ENCODE peak calls at places on chromosomes 3 and 15, in six cellular contexts. M is K562, G is HCT116, Z is SK-N-SH, H is HepG2, B is H1. R is an unnamed sample.

GRCh38 chr3:97957617-97958311 is 14.5 kb downstream of the RIOX2 start:
- DNase-seq in Z (no peak), B (no peak), H (no peak), G (no peak), M (no peak), R (no peak)

GRCh38 chr3:171038342-171038741 is 11.8 kb upstream of the SLC2A2 start:
- DNase-seq in B (no peak), Z (no peak), H (no peak), G (no peak), M (no peak), R (no peak)

GRCh38 chr3:55445551-55445950 is 41.6 kb downstream of the WNT5A start:
- DNase-seq in Z (no peak), H (peak; percentile 10), B (no peak), M (no peak), G (no peak), R (no peak)

GRCh38 chr15:47607750-47608149 is 109.6 kb upstream of the SEMA6D start:
- DNase-seq in G (no peak), H (no peak), Z (peak; percentile 33), M (no peak), B (no peak), R (no peak)

GRCh38 chr3:86929046-86929445 is 61.9 kb downstream of the VGLL3 start:
- DNase-seq in B (no peak), M (no peak), Z (no peak), G (no peak), H (no peak), R (no peak)

GRCh38 chr3:127479449-127479848 is 111.1 kb downstream of the TPRA1 start:
- DNase-seq in G (no peak), H (no peak), M (no peak), Z (peak; percentile 64), B (no peak), R (no peak)

GRCh38 chr15:89021224-89021623 is 67.0 kb upstream of the ABHD2 start:
- DNase-seq in Z (no peak), H (no peak), G (no peak), B (no peak), M (no peak), R (no peak)

GRCh38 chr15:89575656-89576416 is 567 bp downstream of the TICRR start:
- DNase-seq in Z (no peak), M (peak; percentile 44), B (peak; percentile 58), G (no peak), H (no peak), R (no peak)

GRCh38 chr15:52114656-52115055 is 2.1 kb upstream of the BCL2L10 start:
- DNase-seq in B (no peak), Z (no peak), M (no peak), G (no peak), H (no peak), R (no peak)

GRCh38 chr15:48800811-48801460 is 9.9 kb downstream of the CEP152 start:
- DNase-seq in B (no peak), H (peak; percentile 26), G (no peak), M (peak; percentile 13), Z (peak; percentile 20), R (peak; percentile 51)

GRCh38 chr3:147049901-147050300 is 356.4 kb downstream of the ZIC4 start:
- DNase-seq in B (no peak), Z (no peak), G (no peak), M (no peak), H (no peak), R (no peak)

GRCh38 chr15:74786659-74787165 is 4.8 kb downstream of the CSK start:
- DNase-seq in Z (no peak), M (no peak), B (no peak), G (no peak), H (no peak), R (no peak)

GRCh38 chr3:33879540-33879939 is 81.1 kb downstream of the PDCD6IP start:
- DNase-seq in M (no peak), H (no peak), G (no peak), B (no peak), Z (no peak), R (no peak)
- TF ChIP-seq JUND in M (no peak), H (no peak), G (no peak), B (no peak), Z (no peak), R (no peak)

GRCh38 chr15:91864669-91865068 is 11.2 kb downstream of the SLCO3A1 start:
- DNase-seq in G (no peak), M (no peak), H (no peak), B (no peak), Z (no peak), R (no peak)
- TF ChIP-seq JUND in G (no peak), M (no peak), H (no peak), B (no peak), Z (no peak), R (no peak)

GRCh38 chr3:49554639-49555265 is 475 bp downstream of the BSN start:
- DNase-seq in B (peak; percentile 86), Z (no peak), H (no peak), M (peak; percentile 23), G (no peak), R (peak; percentile 42)
- TF ChIP-seq JUND in B (no peak), Z (no peak), H (no peak), M (no peak), G (no peak), R (no peak)

GRCh38 chr3:74273091-74273490 is 341.4 kb downstream of the CNTN3 start:
- DNase-seq in G (no peak), B (no peak), M (no peak), Z (no peak), H (no peak), R (no peak)
- TF ChIP-seq JUND in G (no peak), B (no peak), M (no peak), Z (no peak), H (no peak), R (no peak)

GRCh38 chr3:125129512-125129962 is 73.7 kb upstream of the HEG1 start:
- DNase-seq in B (no peak), G (no peak), M (peak; percentile 29), Z (no peak), H (peak; percentile 59), R (no peak)
- TF ChIP-seq JUND in B (no peak), G (no peak), M (peak; percentile 74), Z (peak; percentile 79), H (no peak), R (no peak)

R was measured in T47D.